ENCODE peak calls at places on chromosome 18, in nine cellular contexts. I is PC-3; K is CD8-positive, alpha-beta memory T cell; P is endodermal cell; J is tibial artery; B is fibroblast of lung; D is H7; E is psoas muscle; T is effector memory CD4-positive, alpha-beta T cell. R is an unnamed sample.

GRCh38 chr18:77069931-77070330 is 62.7 kb downstream of the MBP start:
- DNase-seq in B (no peak), D (no peak), E (no peak), I (peak; percentile 76), J (no peak), K (no peak), T (no peak), P (no peak), R (no peak)

GRCh38 chr18:23784811-23785245 is 95.6 kb downstream of the LAMA3 start:
- DNase-seq in B (peak; percentile 92), K (no peak), T (no peak), J (no peak), D (no peak), I (no peak), P (no peak), E (no peak), R (peak; percentile 15)

GRCh38 chr18:36440614-36441013 is 143.1 kb downstream of the FHOD3 start:
- DNase-seq in J (no peak), I (no peak), T (no peak), B (peak; percentile 86), P (no peak), K (no peak), D (no peak), E (no peak), R (no peak)

GRCh38 chr18:68083131-68083530 is 566.6 kb upstream of the DSEL start:
- DNase-seq in I (no peak), D (no peak), K (no peak), T (no peak), E (no peak), B (peak; percentile 98), J (no peak), P (no peak), R (peak; percentile 68)

GRCh38 chr18:48922801-48923730 is 27.7 kb downstream of the SMAD7 start:
- DNase-seq in E (peak; percentile 65), I (peak; percentile 38), B (peak; percentile 97), J (peak; percentile 80), D (peak; percentile 84), K (no peak), T (peak; percentile 27), P (peak; percentile 52), R (no peak)

GRCh38 chr18:56130481-56130880 is 507.9 kb downstream of the TXNL1 start:
- DNase-seq in E (no peak), I (no peak), J (no peak), K (no peak), T (no peak), P (no peak), D (no peak), B (no peak), R (no peak)

GRCh38 chr18:54737986-54738385 is 90.3 kb upstream of the RAB27B start:
- DNase-seq in T (no peak), E (no peak), K (no peak), P (no peak), B (peak; percentile 81), I (peak; percentile 90), D (no peak), J (no peak), R (peak; percentile 10)

GRCh38 chr18:42287047-42287446 is 332.0 kb downstream of the PIK3C3 start:
- DNase-seq in D (no peak), E (no peak), J (no peak), K (no peak), P (no peak), T (no peak), B (no peak), I (no peak), R (no peak)

GRCh38 chr18:55401638-55402191 is 186.3 kb downstream of the TCF4 start:
- DNase-seq in K (no peak), D (no peak), I (no peak), E (no peak), P (peak; percentile 75), T (no peak), J (peak; percentile 33), B (peak; percentile 92), R (peak; percentile 49)

GRCh38 chr18:48843596-48843995 is 107.2 kb downstream of the SMAD7 start:
- DNase-seq in T (no peak), D (no peak), P (no peak), B (no peak), K (no peak), E (no peak), J (no peak), I (no peak), R (no peak)

GRCh38 chr18:6056171-6056932 is 161.0 kb upstream of the TMEM200C start:
- DNase-seq in P (no peak), K (peak; percentile 0), E (no peak), D (peak; percentile 4), T (no peak), B (peak; percentile 75), I (peak; percentile 69), J (no peak), R (peak; percentile 6)

GRCh38 chr18:69636529-69637301 is 236.0 kb downstream of the DOK6 start:
- DNase-seq in P (peak; percentile 73), I (no peak), D (peak; percentile 43), E (no peak), T (peak; percentile 7), J (no peak), B (no peak), K (peak; percentile 12), R (no peak)

GRCh38 chr18:59218018-59218417 is 1.9 kb upstream of the GRP start:
- DNase-seq in E (no peak), D (no peak), I (no peak), T (no peak), K (no peak), J (no peak), P (no peak), B (no peak), R (no peak)
- H3K27me3 ChIP-seq in E (no peaks in the 10 kb centered on the region), D (peaks cover 71% of the 10 kb centered on the region), I (peaks cover 92% of the 10 kb centered on the region), T (peaks cover 21% of the 10 kb centered on the region), K (peaks cover 12% of the 10 kb centered on the region), J (peaks cover 45% of the 10 kb centered on the region), P (peaks cover 92% of the 10 kb centered on the region), B (peaks cover 51% of the 10 kb centered on the region), R (peaks cover 77% of the 10 kb centered on the region)

GRCh38 chr18:63479826-63480225 is 3.1 kb downstream of the SERPINB5 start:
- DNase-seq in B (no peak), J (no peak), I (no peak), P (no peak), T (no peak), K (no peak), E (no peak), D (no peak), R (no peak)
- H3K4me3 ChIP-seq in B (no peak overlapping the region), J (no peak overlapping the region), I (peak overlapping the region; percentile 95), P (no peak overlapping the region), T (no peak overlapping the region), K (no peak overlapping the region), E (no peak overlapping the region), D (no peak overlapping the region), R (no peak overlapping the region)

DNA sequence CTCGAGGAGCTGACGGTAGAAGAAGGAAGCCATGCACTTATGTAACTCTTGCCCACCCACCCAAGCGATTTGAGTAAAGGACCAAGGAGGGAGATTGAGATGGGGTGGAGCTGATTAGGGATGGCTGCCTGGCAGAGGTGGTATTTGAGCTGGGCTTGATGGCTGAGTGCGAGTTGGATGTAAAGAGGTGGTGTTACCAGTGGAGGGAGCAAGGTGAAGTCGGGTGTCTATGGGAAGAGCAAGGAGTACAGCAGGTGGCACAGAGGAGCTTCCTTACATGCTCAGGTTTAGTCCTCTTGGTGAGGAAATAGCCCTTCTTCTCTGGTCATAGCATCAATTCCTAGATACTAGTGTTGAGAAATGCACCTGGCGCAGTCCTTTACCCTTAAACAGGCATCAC is 294.2 kb upstream of the SKOR2 start:
- DNase-seq in B (no peak), T (no peak), J (no peak), E (no peak), P (peak; percentile 76), I (no peak), K (no peak), D (peak; percentile 40), R (no peak)
- H3K27me3 ChIP-seq in B (no peaks in the 10 kb centered on the region), T (no peaks in the 10 kb centered on the region), J (peaks cover 4% of the 10 kb centered on the region), E (no peaks in the 10 kb centered on the region), P (peaks cover 6% of the 10 kb centered on the region), I (no peaks in the 10 kb centered on the region), K (no peaks in the 10 kb centered on the region), D (no peaks in the 10 kb centered on the region), R (no peaks in the 10 kb centered on the region)

DNA sequence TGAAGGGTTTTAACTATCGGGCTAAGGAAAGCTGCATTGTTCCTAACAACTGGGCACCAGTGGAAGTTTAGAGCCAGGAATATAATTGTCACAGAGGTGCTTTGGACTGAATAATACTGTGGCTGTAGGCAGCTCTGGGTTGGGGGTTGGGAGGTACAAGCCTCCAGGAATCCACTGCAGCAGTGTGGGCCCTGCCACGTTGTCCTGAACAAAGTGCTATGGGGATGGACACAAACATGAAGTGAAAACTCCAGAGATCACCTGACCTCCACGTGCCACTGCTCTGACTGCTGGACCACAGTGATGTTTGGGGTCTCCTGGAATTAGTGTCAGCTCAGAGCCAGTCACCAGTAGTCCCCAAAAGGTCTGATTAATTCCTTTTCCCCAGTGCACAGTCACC is 110.9 kb downstream of the BCL2 start:
- DNase-seq in D (no peak), E (no peak), T (no peak), P (no peak), J (no peak), B (no peak), I (no peak), K (no peak), R (no peak)
- H3K4me3 ChIP-seq in D (no peak overlapping the region), E (no peak overlapping the region), T (peak overlapping the region; percentile 41), P (no peak overlapping the region), J (peak overlapping the region; percentile 2), B (no peak overlapping the region), I (no peak overlapping the region), K (peak overlapping the region; percentile 16), R (no peak overlapping the region)

GRCh38 chr18:74457743-74458465 is 796 bp upstream of the DIPK1C start:
- DNase-seq in B (no peak), K (no peak), T (no peak), D (no peak), P (no peak), E (no peak), J (no peak), I (no peak), R (no peak)
- H3K27me3 ChIP-seq in B (peaks cover 18% of the 10 kb centered on the region), K (peaks cover 9% of the 10 kb centered on the region), T (peaks cover 30% of the 10 kb centered on the region), D (peaks cover 43% of the 10 kb centered on the region), P (peaks cover 54% of the 10 kb centered on the region), E (no peaks in the 10 kb centered on the region), J (peaks cover 51% of the 10 kb centered on the region), I (peaks cover 83% of the 10 kb centered on the region), R (peaks cover 63% of the 10 kb centered on the region)

DNA sequence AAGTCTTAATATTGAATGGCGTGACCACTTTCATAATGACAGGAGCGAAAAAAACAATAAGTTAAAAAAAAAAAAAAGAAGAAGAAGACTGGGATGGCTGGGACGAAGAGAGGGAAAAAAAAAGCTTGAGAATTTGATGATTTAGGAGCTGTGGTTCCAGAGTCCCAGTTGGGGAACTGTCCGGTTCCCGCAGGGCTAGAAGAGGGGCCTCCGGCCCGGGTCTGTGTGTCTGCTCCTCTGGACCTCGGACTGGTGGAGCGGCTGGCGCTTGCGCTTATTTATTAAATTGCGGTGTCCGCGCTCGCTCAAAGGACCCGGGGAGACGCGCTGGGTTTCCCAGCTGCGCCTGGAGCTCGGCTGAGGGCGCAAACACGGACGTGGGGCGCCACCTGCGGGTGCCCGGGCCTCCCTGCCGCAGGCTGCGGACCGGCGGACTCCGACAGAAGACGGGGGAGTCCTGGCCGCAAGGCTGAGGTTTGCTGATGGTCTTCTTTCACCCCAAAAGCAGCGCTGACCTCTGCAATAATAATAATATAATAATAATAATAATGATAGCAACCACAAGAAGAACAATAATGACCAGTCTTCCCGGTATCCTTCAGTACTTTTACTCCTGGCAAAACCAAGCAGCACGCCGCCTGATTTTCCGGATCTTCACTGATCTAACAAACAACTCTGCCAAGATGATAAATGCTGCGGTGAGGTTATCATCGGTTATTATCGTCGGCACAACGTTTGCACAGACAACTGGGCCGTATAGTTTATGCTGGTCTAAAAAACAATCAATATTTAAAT is at the start of gene CBLN2:
- DNase-seq in J (no peak), T (no peak), B (peak; percentile 63), P (peak; percentile 93), E (no peak), I (peak; percentile 75), D (peak; percentile 90), K (no peak), R (peak; percentile 8)
- H3K4me3 ChIP-seq in J (peak within 1 kb of the TSS; percentile 8), T (no peak within 1 kb of the TSS), B (no peak within 1 kb of the TSS), P (peak within 1 kb of the TSS; percentile 49), E (no peak within 1 kb of the TSS), I (peak within 1 kb of the TSS; percentile 66), D (peak within 1 kb of the TSS; percentile 16), K (no peak within 1 kb of the TSS), R (peak within 1 kb of the TSS; percentile 7)

GRCh38 chr18:12253027-12253426 is 1.1 kb upstream of the CIDEA start:
- DNase-seq in E (no peak), I (no peak), B (no peak), J (no peak), D (peak; percentile 37), T (no peak), P (no peak), K (no peak), R (no peak)
- H3K27me3 ChIP-seq in E (no peaks in the 10 kb centered on the region), I (no peaks in the 10 kb centered on the region), B (peaks cover 25% of the 10 kb centered on the region), J (peaks cover 50% of the 10 kb centered on the region), D (peaks cover 52% of the 10 kb centered on the region), T (peaks cover 3% of the 10 kb centered on the region), P (peaks cover 89% of the 10 kb centered on the region), K (peaks cover 3% of the 10 kb centered on the region), R (peaks cover 52% of the 10 kb centered on the region)

R was measured in AG04450.